ENCODE peak calls at places on chromosomes 7 and 10, in ten cellular contexts. B is activated T-helper 1 cell treated with Interleukin-2 at 50 U/mL for 16 hours; C is AG04450; D is Caki2; P is non-pigmented ciliary epithelial cell; I is left ventricle myocardium superior; J is natural killer cell treated with Interleukin-12 subunit alpha and Interleukin-12 subunit beta and Interleukin-15 and Interleukin-18, amount 100 ng/mL, for 72 hours; G is NCI-H2029; Y is M059J; V is stimulated activated CD4-positive, alpha-beta T cell treated with anti-CD3 and anti-CD28 coated beads, Interleukin-2, amount 100 ng/mL, for 24 hours. U is an unnamed sample.

GRCh38 chr10:102660891-102661613 is 16.8 kb downstream of the TRIM8 start:
- DNase-seq in B (peak; percentile 37), C (peak; percentile 71), D (no peak), P (no peak), I (peak; percentile 84), J (peak; percentile 94), G (no peak), Y (no peak), V (peak; percentile 76), U (peak; percentile 77)

GRCh38 chr10:110353244-110354119 is 48.8 kb upstream of the SMNDC1 start:
- DNase-seq in B (peak; percentile 14), C (peak; percentile 74), D (peak; percentile 82), P (peak; percentile 84), I (no peak), J (peak; percentile 69), G (no peak), Y (peak; percentile 91), V (peak; percentile 61), U (no peak)

GRCh38 chr10:58264780-58265179 is 2.9 kb downstream of the IPMK start:
- DNase-seq in B (no peak), C (no peak), D (no peak), P (no peak), I (no peak), J (no peak), G (no peak), Y (no peak), V (no peak), U (no peak)

GRCh38 chr7:107045980-107046379 is 1.5 kb downstream of the PRKAR2B start:
- DNase-seq in B (no peak), C (peak; percentile 11), D (peak; percentile 1), P (no peak), I (no peak), J (no peak), G (peak; percentile 12), Y (peak; percentile 60), V (no peak), U (no peak)

GRCh38 chr7:143374556-143374955 is 6.6 kb upstream of the ZYX start:
- DNase-seq in B (no peak), C (no peak), D (no peak), P (no peak), I (no peak), J (no peak), G (no peak), Y (no peak), V (no peak), U (no peak)

GRCh38 chr10:60669491-60669890 is 108.8 kb upstream of the CDK1 start:
- DNase-seq in B (no peak), C (no peak), D (no peak), P (no peak), I (no peak), J (no peak), G (no peak), Y (no peak), V (no peak), U (no peak)

GRCh38 chr10:49679480-49679893 is at the start of gene C10orf53:
- DNase-seq in B (no peak), C (no peak), D (peak; percentile 54), P (no peak), I (peak; percentile 40), J (no peak), G (peak; percentile 48), Y (no peak), V (peak; percentile 42), U (peak; percentile 25)

GRCh38 chr10:112810651-112811215 is 139.3 kb upstream of the TCF7L2 start:
- DNase-seq in B (no peak), C (no peak), D (no peak), P (no peak), I (no peak), J (no peak), G (no peak), Y (no peak), V (no peak), U (no peak)

GRCh38 chr10:73965890-73966768 is 31.8 kb upstream of the VCL start:
- DNase-seq in B (no peak), C (peak; percentile 98), D (peak; percentile 99), P (peak; percentile 96), I (peak; percentile 78), J (no peak), G (no peak), Y (peak; percentile 100), V (no peak), U (peak; percentile 80)

GRCh38 chr7:105691029-105691691 is 109.9 kb upstream of the EFCAB10 start:
- DNase-seq in B (peak; percentile 23), C (peak; percentile 34), D (no peak), P (no peak), I (no peak), J (peak; percentile 54), G (no peak), Y (peak; percentile 71), V (peak; percentile 35), U (no peak)

GRCh38 chr7:124276005-124276606 is 243.2 kb upstream of the TMEM229A start:
- DNase-seq in B (no peak), C (no peak), D (peak; percentile 18), P (no peak), I (no peak), J (no peak), G (no peak), Y (peak; percentile 19), V (peak; percentile 5), U (no peak)

GRCh38 chr7:44073664-44074348 is 8.4 kb upstream of the PGAM2 start:
- DNase-seq in B (no peak), C (no peak), D (no peak), P (peak; percentile 31), I (peak; percentile 91), J (peak; percentile 91), G (no peak), Y (peak; percentile 84), V (peak; percentile 42), U (peak; percentile 82)

GRCh38 chr7:73303546-73303945 is 5.1 kb downstream of the NSUN5 start:
- DNase-seq in B (no peak), C (no peak), D (no peak), P (no peak), I (no peak), J (no peak), G (no peak), Y (no peak), V (no peak), U (no peak)

GRCh38 chr10:132547421-132547861 is 9.9 kb downstream of the INPP5A start:
- DNase-seq in B (no peak), C (no peak), D (no peak), P (no peak), I (no peak), J (no peak), G (no peak), Y (no peak), V (peak; percentile 46), U (peak; percentile 13)

GRCh38 chr7:155830961-155831806 is 18.9 kb upstream of the SHH start:
- DNase-seq in B (no peak), C (no peak), D (no peak), P (no peak), I (peak; percentile 22), J (no peak), G (no peak), Y (no peak), V (no peak), U (no peak)

GRCh38 chr7:130667593-130668257 is 823 bp downstream of the COPG2 start:
- DNase-seq in B (no peak), C (no peak), D (no peak), P (no peak), I (no peak), J (no peak), G (no peak), Y (peak; percentile 36), V (no peak), U (no peak)

GRCh38 chr10:119932631-119933030 is 40.1 kb downstream of the SEC23IP start:
- DNase-seq in B (no peak), C (no peak), D (no peak), P (no peak), I (no peak), J (no peak), G (no peak), Y (no peak), V (no peak), U (no peak)

GRCh38 chr10:86968271-86968993 is at the start of gene ADIRF:
- DNase-seq in B (no peak), C (no peak), D (no peak), P (no peak), I (peak; percentile 81), J (peak; percentile 52), G (no peak), Y (peak; percentile 55), V (no peak), U (peak; percentile 71)

GRCh38 chr10:48767752-48768450 is 83.2 kb downstream of the WDFY4 start:
- DNase-seq in B (no peak), C (no peak), D (no peak), P (no peak), I (no peak), J (no peak), G (no peak), Y (no peak), V (no peak), U (no peak)

GRCh38 chr7:112238852-112239610 is 32.5 kb downstream of the ZNF277 start:
- DNase-seq in B (no peak), C (no peak), D (peak; percentile 46), P (peak; percentile 2), I (no peak), J (no peak), G (no peak), Y (peak; percentile 98), V (no peak), U (no peak)

GRCh38 chr10:123614888-123615287 is 51.3 kb upstream of the GPR26 start:
- DNase-seq in B (no peak), C (no peak), D (peak; percentile 45), P (no peak), I (peak; percentile 67), J (peak; percentile 64), G (no peak), Y (peak; percentile 46), V (peak; percentile 55), U (peak; percentile 46)

GRCh38 chr7:75630549-75630948 is 108.2 kb downstream of the HIP1 start:
- DNase-seq in B (no peak), C (no peak), D (no peak), P (no peak), I (no peak), J (no peak), G (no peak), Y (no peak), V (no peak), U (no peak)

GRCh38 chr10:76583711-76584161 is 1053.9 kb downstream of the KCNMA1 start:
- DNase-seq in B (no peak), C (peak; percentile 66), D (peak; percentile 84), P (peak; percentile 89), I (no peak), J (no peak), G (no peak), Y (peak; percentile 87), V (no peak), U (no peak)

GRCh38 chr7:2529161-2530075 is 9.8 kb downstream of the LFNG start:
- DNase-seq in B (no peak), C (no peak), D (peak; percentile 69), P (no peak), I (peak; percentile 81), J (peak; percentile 84), G (no peak), Y (peak; percentile 88), V (peak; percentile 46), U (peak; percentile 73)

GRCh38 chr10:69845574-69846251 is 44.0 kb downstream of the COL13A1 start:
- DNase-seq in B (no peak), C (no peak), D (peak; percentile 70), P (no peak), I (peak; percentile 83), J (no peak), G (no peak), Y (peak; percentile 95), V (no peak), U (peak; percentile 62)

GRCh38 chr7:75896803-75897327 is 18.0 kb downstream of the RHBDD2 start:
- DNase-seq in B (no peak), C (no peak), D (no peak), P (no peak), I (no peak), J (no peak), G (no peak), Y (no peak), V (no peak), U (no peak)

U was measured in left ventricle myocardium inferior.